ENCODE peak calls at places on chromosomes 11 and 22, in nine cellular contexts. One of them, this sample, is unnamed.
A peak's percentile ranks its signal among the peaks of the same experiment; 100 is the strongest.

GRCh38 chr22:20584029-20584871 is 76.8 kb downstream of the MED15 start:
- DNase-seq in upper lobe of left lung: no peak
- DNase-seq in HCT116: no peak
- DNase-seq in heart right ventricle: no peak
- DNase-seq in prostate gland: no peak
- DNase-seq in H1: no peak
- DNase-seq in thyroid gland: no peak
- DNase-seq in K562: no peak
- DNase-seq in cardiac muscle cell: no peak
- DNase-seq in this sample: no peak

GRCh38 chr11:69703711-69704507 is at the start of gene FGF19:
- DNase-seq in upper lobe of left lung: peak; percentile 77
- DNase-seq in HCT116: no peak
- DNase-seq in heart right ventricle: no peak
- DNase-seq in prostate gland: no peak
- DNase-seq in H1: no peak
- DNase-seq in thyroid gland: no peak
- DNase-seq in K562: no peak
- DNase-seq in cardiac muscle cell: no peak
- DNase-seq in this sample: no peak

GRCh38 chr11:94876645-94877445 is 96.5 kb downstream of the CWC15 start:
- DNase-seq in upper lobe of left lung: no peak
- DNase-seq in HCT116: peak; percentile 72
- DNase-seq in heart right ventricle: peak; percentile 62
- DNase-seq in prostate gland: peak; percentile 48
- DNase-seq in H1: no peak
- DNase-seq in thyroid gland: peak; percentile 29
- DNase-seq in K562: peak; percentile 71
- DNase-seq in cardiac muscle cell: peak; percentile 97
- DNase-seq in this sample: peak; percentile 93

GRCh38 chr11:70727899-70728620 is 329.7 kb downstream of the CTTN start:
- DNase-seq in upper lobe of left lung: no peak
- DNase-seq in HCT116: no peak
- DNase-seq in heart right ventricle: no peak
- DNase-seq in prostate gland: peak; percentile 57
- DNase-seq in H1: no peak
- DNase-seq in thyroid gland: no peak
- DNase-seq in K562: no peak
- DNase-seq in cardiac muscle cell: no peak
- DNase-seq in this sample: no peak

GRCh38 chr11:96109265-96110030 is 185.5 kb upstream of the MTMR2 start:
- DNase-seq in upper lobe of left lung: no peak
- DNase-seq in HCT116: no peak
- DNase-seq in heart right ventricle: no peak
- DNase-seq in prostate gland: no peak
- DNase-seq in H1: no peak
- DNase-seq in thyroid gland: no peak
- DNase-seq in K562: no peak
- DNase-seq in cardiac muscle cell: no peak
- DNase-seq in this sample: no peak

GRCh38 chr11:47004595-47005033 is 68.1 kb downstream of the CSTPP1 start:
- DNase-seq in upper lobe of left lung: no peak
- DNase-seq in HCT116: no peak
- DNase-seq in heart right ventricle: peak; percentile 57
- DNase-seq in prostate gland: peak; percentile 82
- DNase-seq in H1: no peak
- DNase-seq in thyroid gland: peak; percentile 83
- DNase-seq in K562: peak; percentile 81
- DNase-seq in cardiac muscle cell: peak; percentile 98
- DNase-seq in this sample: peak; percentile 84

GRCh38 chr22:29773233-29773632 is 6.1 kb downstream of the UQCR10 start:
- DNase-seq in upper lobe of left lung: no peak
- DNase-seq in HCT116: peak; percentile 36
- DNase-seq in heart right ventricle: no peak
- DNase-seq in prostate gland: no peak
- DNase-seq in H1: peak; percentile 23
- DNase-seq in thyroid gland: no peak
- DNase-seq in K562: no peak
- DNase-seq in cardiac muscle cell: peak; percentile 9
- DNase-seq in this sample: no peak

GRCh38 chr11:19753451-19754041 is 40.9 kb downstream of the NAV2 start:
- DNase-seq in upper lobe of left lung: no peak
- DNase-seq in HCT116: no peak
- DNase-seq in heart right ventricle: no peak
- DNase-seq in prostate gland: no peak
- DNase-seq in H1: no peak
- DNase-seq in thyroid gland: peak; percentile 76
- DNase-seq in K562: no peak
- DNase-seq in cardiac muscle cell: no peak
- DNase-seq in this sample: no peak

GRCh38 chr22:41217553-41218157 is 12.5 kb downstream of the L3MBTL2 start:
- DNase-seq in upper lobe of left lung: no peak
- DNase-seq in HCT116: no peak
- DNase-seq in heart right ventricle: peak; percentile 69
- DNase-seq in prostate gland: peak; percentile 20
- DNase-seq in H1: no peak
- DNase-seq in thyroid gland: no peak
- DNase-seq in K562: no peak
- DNase-seq in cardiac muscle cell: peak; percentile 94
- DNase-seq in this sample: peak; percentile 84

GRCh38 chr11:65576867-65577755 is 1.3 kb downstream of the EHBP1L1 start:
- DNase-seq in upper lobe of left lung: peak; percentile 85
- DNase-seq in HCT116: no peak
- DNase-seq in heart right ventricle: peak; percentile 61
- DNase-seq in prostate gland: no peak
- DNase-seq in H1: no peak
- DNase-seq in thyroid gland: no peak
- DNase-seq in K562: no peak
- DNase-seq in cardiac muscle cell: peak; percentile 51
- DNase-seq in this sample: peak; percentile 84
- H3K4me3 ChIP-seq in upper lobe of left lung: peak overlapping the region; percentile 93
- H3K4me3 ChIP-seq in HCT116: peak overlapping the region; percentile 78
- H3K4me3 ChIP-seq in heart right ventricle: peak overlapping the region; percentile 80
- H3K4me3 ChIP-seq in prostate gland: peak overlapping the region; percentile 78
- H3K4me3 ChIP-seq in H1: no peak overlapping the region
- H3K4me3 ChIP-seq in thyroid gland: no peak overlapping the region
- H3K4me3 ChIP-seq in K562: peak overlapping the region; percentile 88
- H3K4me3 ChIP-seq in cardiac muscle cell: no peak overlapping the region
- H3K4me3 ChIP-seq in this sample: peak overlapping the region; percentile 66

GRCh38 chr22:36926721-36927435 is 13.4 kb downstream of the CSF2RB start:
- DNase-seq in upper lobe of left lung: no peak
- DNase-seq in HCT116: no peak
- DNase-seq in heart right ventricle: no peak
- DNase-seq in prostate gland: no peak
- DNase-seq in H1: no peak
- DNase-seq in thyroid gland: no peak
- DNase-seq in K562: no peak
- DNase-seq in cardiac muscle cell: no peak
- DNase-seq in this sample: peak; percentile 54

GRCh38 chr22:36928181-36928580 is 14.8 kb downstream of the CSF2RB start:
- DNase-seq in upper lobe of left lung: no peak
- DNase-seq in HCT116: no peak
- DNase-seq in heart right ventricle: no peak
- DNase-seq in prostate gland: no peak
- DNase-seq in H1: no peak
- DNase-seq in thyroid gland: no peak
- DNase-seq in K562: no peak
- DNase-seq in cardiac muscle cell: no peak
- DNase-seq in this sample: peak; percentile 7

GRCh38 chr22:36927671-36928070 is 14.2 kb downstream of the CSF2RB start:
- DNase-seq in upper lobe of left lung: no peak
- DNase-seq in HCT116: no peak
- DNase-seq in heart right ventricle: no peak
- DNase-seq in prostate gland: no peak
- DNase-seq in H1: no peak
- DNase-seq in thyroid gland: no peak
- DNase-seq in K562: no peak
- DNase-seq in cardiac muscle cell: no peak
- DNase-seq in this sample: peak; percentile 30

GRCh38 chr22:36925388-36926290 is 12.2 kb downstream of the CSF2RB start:
- DNase-seq in upper lobe of left lung: peak; percentile 68
- DNase-seq in HCT116: no peak
- DNase-seq in heart right ventricle: no peak
- DNase-seq in prostate gland: no peak
- DNase-seq in H1: no peak
- DNase-seq in thyroid gland: no peak
- DNase-seq in K562: no peak
- DNase-seq in cardiac muscle cell: peak; percentile 30
- DNase-seq in this sample: peak; percentile 42

GRCh38 chr22:36926309-36926708 is 12.9 kb downstream of the CSF2RB start:
- DNase-seq in upper lobe of left lung: no peak
- DNase-seq in HCT116: no peak
- DNase-seq in heart right ventricle: no peak
- DNase-seq in prostate gland: no peak
- DNase-seq in H1: no peak
- DNase-seq in thyroid gland: no peak
- DNase-seq in K562: no peak
- DNase-seq in cardiac muscle cell: no peak
- DNase-seq in this sample: peak; percentile 36
- H3K27me3 ChIP-seq in upper lobe of left lung: no peaks in the 10 kb centered on the region
- H3K27me3 ChIP-seq in HCT116: no peaks in the 10 kb centered on the region
- H3K27me3 ChIP-seq in heart right ventricle: peaks cover 30% of the 10 kb centered on the region
- H3K27me3 ChIP-seq in prostate gland: no peaks in the 10 kb centered on the region
- H3K27me3 ChIP-seq in H1: no peaks in the 10 kb centered on the region
- H3K27me3 ChIP-seq in thyroid gland: no peaks in the 10 kb centered on the region
- H3K27me3 ChIP-seq in K562: peaks cover 70% of the 10 kb centered on the region
- H3K27me3 ChIP-seq in cardiac muscle cell: no peaks in the 10 kb centered on the region
- H3K27me3 ChIP-seq in this sample: no peaks in the 10 kb centered on the region

GRCh38 chr11:126211236-126212088 is at the start of the genes FAM118B and RPUSD4:
- DNase-seq in upper lobe of left lung: peak; percentile 100
- DNase-seq in HCT116: peak; percentile 87
- DNase-seq in heart right ventricle: peak; percentile 99
- DNase-seq in prostate gland: peak; percentile 98
- DNase-seq in H1: peak; percentile 90
- DNase-seq in thyroid gland: peak; percentile 99
- DNase-seq in K562: peak; percentile 99
- DNase-seq in cardiac muscle cell: peak; percentile 98
- DNase-seq in this sample: peak; percentile 99

GRCh38 chr11:126214446-126215240 is 3.1 kb downstream of the FAM118B start:
- DNase-seq in upper lobe of left lung: no peak
- DNase-seq in HCT116: no peak
- DNase-seq in heart right ventricle: no peak
- DNase-seq in prostate gland: peak; percentile 20
- DNase-seq in H1: no peak
- DNase-seq in thyroid gland: peak; percentile 44
- DNase-seq in K562: no peak
- DNase-seq in cardiac muscle cell: no peak
- DNase-seq in this sample: no peak

GRCh38 chr11:126216526-126217305 is 5.1 kb downstream of the FAM118B start:
- DNase-seq in upper lobe of left lung: no peak
- DNase-seq in HCT116: no peak
- DNase-seq in heart right ventricle: no peak
- DNase-seq in prostate gland: no peak
- DNase-seq in H1: no peak
- DNase-seq in thyroid gland: no peak
- DNase-seq in K562: no peak
- DNase-seq in cardiac muscle cell: no peak
- DNase-seq in this sample: no peak

GRCh38 chr11:126210871-126211235 is 597 bp downstream of the RPUSD4 start:
- DNase-seq in upper lobe of left lung: no peak
- DNase-seq in HCT116: no peak
- DNase-seq in heart right ventricle: no peak
- DNase-seq in prostate gland: no peak
- DNase-seq in H1: no peak
- DNase-seq in thyroid gland: no peak
- DNase-seq in K562: no peak
- DNase-seq in cardiac muscle cell: peak; percentile 6
- DNase-seq in this sample: no peak

DNA sequence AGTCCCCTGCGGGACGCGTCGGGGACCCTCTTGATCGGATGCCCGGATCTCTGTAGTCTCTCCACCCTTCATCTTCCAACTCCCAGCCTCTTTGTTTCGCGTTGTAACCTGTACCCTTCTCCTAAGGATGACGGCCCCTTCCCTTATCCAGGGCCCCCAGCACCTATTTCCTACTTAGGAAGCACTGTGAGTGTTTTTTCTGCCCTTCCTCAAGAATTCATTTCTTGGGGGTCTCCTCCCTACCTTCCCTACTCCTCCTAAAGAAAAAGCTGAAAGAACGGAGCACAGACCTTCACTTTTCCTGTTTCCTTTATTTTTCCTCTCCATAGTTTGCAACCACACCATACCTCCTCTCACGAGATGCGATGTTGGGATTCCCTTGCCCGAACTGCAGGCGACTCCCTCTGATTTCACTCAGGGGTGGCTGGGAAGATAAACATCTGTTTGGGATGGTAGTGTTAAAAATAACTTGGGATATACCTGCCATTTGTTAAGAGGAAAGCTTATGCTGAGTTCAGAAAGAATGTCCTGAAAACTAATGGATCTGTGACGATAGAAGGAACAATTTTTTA is 593 bp downstream of the FAM118B start:
- DNase-seq in upper lobe of left lung: no peak
- DNase-seq in HCT116: no peak
- DNase-seq in heart right ventricle: no peak
- DNase-seq in prostate gland: no peak
- DNase-seq in H1: no peak
- DNase-seq in thyroid gland: no peak
- DNase-seq in K562: no peak
- DNase-seq in cardiac muscle cell: peak; percentile 9
- DNase-seq in this sample: no peak
- TF ChIP-seq CTCF in upper lobe of left lung: no peak
- TF ChIP-seq CTCF in HCT116: no peak
- TF ChIP-seq CTCF in heart right ventricle: no peak
- TF ChIP-seq CTCF in prostate gland: no peak
- TF ChIP-seq CTCF in H1: no peak
- TF ChIP-seq CTCF in thyroid gland: no peak
- TF ChIP-seq CTCF in K562: no peak
- TF ChIP-seq CTCF in cardiac muscle cell: no peak
- TF ChIP-seq CTCF in this sample: no peak

GRCh38 chr11:17722000-17722643 is 2.8 kb downstream of the MYOD1 start:
- DNase-seq in upper lobe of left lung: no peak
- DNase-seq in HCT116: peak; percentile 41
- DNase-seq in heart right ventricle: no peak
- DNase-seq in prostate gland: no peak
- DNase-seq in H1: no peak
- DNase-seq in thyroid gland: no peak
- DNase-seq in K562: peak; percentile 41
- DNase-seq in cardiac muscle cell: peak; percentile 30
- DNase-seq in this sample: no peak

GRCh38 chr11:17721242-17721999 is 2.0 kb downstream of the MYOD1 start:
- DNase-seq in upper lobe of left lung: peak; percentile 81
- DNase-seq in HCT116: no peak
- DNase-seq in heart right ventricle: no peak
- DNase-seq in prostate gland: no peak
- DNase-seq in H1: no peak
- DNase-seq in thyroid gland: no peak
- DNase-seq in K562: no peak
- DNase-seq in cardiac muscle cell: no peak
- DNase-seq in this sample: no peak

GRCh38 chr11:17719940-17720795 is 797 bp downstream of the MYOD1 start:
- DNase-seq in upper lobe of left lung: peak; percentile 81
- DNase-seq in HCT116: no peak
- DNase-seq in heart right ventricle: no peak
- DNase-seq in prostate gland: no peak
- DNase-seq in H1: no peak
- DNase-seq in thyroid gland: no peak
- DNase-seq in K562: no peak
- DNase-seq in cardiac muscle cell: peak; percentile 40
- DNase-seq in this sample: no peak

GRCh38 chr11:17719028-17719939 is at the start of gene MYOD1:
- DNase-seq in upper lobe of left lung: peak; percentile 62
- DNase-seq in HCT116: no peak
- DNase-seq in heart right ventricle: no peak
- DNase-seq in prostate gland: no peak
- DNase-seq in H1: no peak
- DNase-seq in thyroid gland: no peak
- DNase-seq in K562: no peak
- DNase-seq in cardiac muscle cell: no peak
- DNase-seq in this sample: no peak

GRCh38 chr11:17720796-17721171 is 1.4 kb downstream of the MYOD1 start:
- DNase-seq in upper lobe of left lung: peak; percentile 77
- DNase-seq in HCT116: no peak
- DNase-seq in heart right ventricle: no peak
- DNase-seq in prostate gland: no peak
- DNase-seq in H1: no peak
- DNase-seq in thyroid gland: no peak
- DNase-seq in K562: no peak
- DNase-seq in cardiac muscle cell: no peak
- DNase-seq in this sample: no peak
- H3K4me3 ChIP-seq in upper lobe of left lung: no peak overlapping the region
- H3K4me3 ChIP-seq in HCT116: no peak overlapping the region
- H3K4me3 ChIP-seq in heart right ventricle: peak overlapping the region; percentile 15
- H3K4me3 ChIP-seq in prostate gland: no peak overlapping the region
- H3K4me3 ChIP-seq in H1: peak overlapping the region; percentile 34
- H3K4me3 ChIP-seq in thyroid gland: no peak overlapping the region
- H3K4me3 ChIP-seq in K562: no peak overlapping the region
- H3K4me3 ChIP-seq in cardiac muscle cell: no peak overlapping the region
- H3K4me3 ChIP-seq in this sample: no peak overlapping the region

This sample was measured in right atrium auricular region.